ENCODE peak calls at places on chromosomes 6 and 20, in eight cellular contexts. R is stimulated activated CD4-positive, alpha-beta T cell treated with anti-CD3 and anti-CD28 coated beads, Interleukin-4, amount 100 ng/mL, for 48 hours; U is DMS79 treated with DMSO at 0.1 percent for 48 hours; K is stimulated activated CD8-positive, alpha-beta memory T cell treated with anti-CD3 and anti-CD28 coated beads, Interleukin-4, amount 100 ng/mL, for 1 hour; O is B cell; Y is amniotic stem cell; J is pancreas; A is amniotic epithelial cell. E is an unnamed sample.
A peak's percentile ranks its signal among the peaks of the same experiment; 100 is the strongest.

GRCh38 chr6:136930528-136930927 is 8.4 kb downstream of the SLC35D3 start:
- DNase-seq in Y (no peak), R (no peak), K (no peak), O (no peak), U (no peak), A (no peak), J (no peak), E (no peak)

GRCh38 chr20:63044605-63045004 is 37.8 kb upstream of the BHLHE23 start:
- DNase-seq in J (no peak), O (no peak), K (no peak), Y (no peak), U (no peak), R (no peak), A (no peak), E (no peak)

GRCh38 chr6:142945446-142946180 is 637 bp upstream of the HIVEP2 start:
- DNase-seq in Y (peak; percentile 55), R (peak; percentile 43), O (peak; percentile 81), J (no peak), U (peak; percentile 70), A (no peak), K (peak; percentile 44), E (peak; percentile 54)

GRCh38 chr6:109702797-109703196 is 11.7 kb downstream of the FIG4 start:
- DNase-seq in O (no peak), J (no peak), K (no peak), R (no peak), A (no peak), U (no peak), Y (no peak), E (no peak)

GRCh38 chr6:74568851-74569250 is 637.0 kb downstream of the COL12A1 start:
- DNase-seq in A (peak; percentile 78), R (no peak), K (no peak), Y (no peak), U (no peak), O (no peak), J (no peak), E (no peak)

GRCh38 chr6:119848706-119849105 is 499.1 kb upstream of the MAN1A1 start:
- DNase-seq in O (no peak), U (no peak), A (no peak), K (no peak), R (no peak), J (no peak), Y (no peak), E (no peak)

GRCh38 chr6:152669894-152670293 is 27.8 kb upstream of the MYCT1 start:
- DNase-seq in O (no peak), R (no peak), A (peak; percentile 12), J (no peak), Y (no peak), K (no peak), U (no peak), E (no peak)

GRCh38 chr6:167552961-167553360 is 228.1 kb downstream of the TTLL2 start:
- DNase-seq in K (no peak), A (no peak), Y (no peak), U (no peak), J (no peak), O (no peak), R (no peak), E (no peak)

GRCh38 chr6:157240059-157240959 is 83.0 kb downstream of the TMEM242 start:
- DNase-seq in R (no peak), A (peak; percentile 49), U (peak; percentile 72), O (no peak), J (peak; percentile 56), K (no peak), Y (no peak), E (no peak)

GRCh38 chr6:36491378-36491965 is 48.7 kb downstream of the KCTD20 start:
- DNase-seq in U (no peak), Y (no peak), K (no peak), A (peak; percentile 43), J (no peak), O (no peak), R (no peak), E (no peak)

GRCh38 chr6:148166339-148166949 is 176.2 kb upstream of the SASH1 start:
- DNase-seq in R (no peak), K (no peak), J (no peak), U (peak; percentile 23), O (no peak), A (peak; percentile 62), Y (peak; percentile 44), E (peak; percentile 19)

GRCh38 chr20:12984863-12985262 is 23.9 kb upstream of the SPTLC3 start:
- DNase-seq in Y (no peak), U (no peak), J (no peak), K (no peak), R (no peak), O (no peak), A (no peak), E (no peak)

E was measured in GM10248.